ENCODE peak calls at places on chromosomes 11 and 22, in five cellular contexts. G is CD8-positive, alpha-beta T cell; Z is GM23248; O is heart right ventricle; M is stomach. R is an unnamed sample.

GRCh38 chr22:29385748-29386147 is 2.6 kb downstream of the AP1B1 start:
- DNase-seq in O (no peak), Z (no peak), M (peak), G (no peak), R (peak)

GRCh38 chr11:61814958-61815789 is 1.6 kb downstream of the FADS1 start:
- DNase-seq in G (peak), O (peak), M (peak), Z (peak), R (peak)

GRCh38 chr11:94133752-94134151 is 5.1 kb downstream of the PANX1 start:
- DNase-seq in M (no peak), O (no peak), G (no peak), Z (no peak), R (no peak)

GRCh38 chr11:26953770-26954392 is 40.0 kb upstream of the FIBIN start:
- DNase-seq in M (no peak), O (no peak), Z (peak), G (no peak), R (peak)

GRCh38 chr11:29343465-29344333 is 673.1 kb downstream of the KCNA4 start:
- DNase-seq in G (peak), Z (peak), O (peak), M (peak), R (peak)

GRCh38 chr11:33125025-33125424 is 36.3 kb downstream of the CSTF3 start:
- DNase-seq in G (no peak), Z (no peak), O (no peak), M (no peak), R (no peak)

GRCh38 chr11:18720811-18721575 is 5.0 kb downstream of the IGSF22 start:
- DNase-seq in O (peak), M (peak), Z (peak), G (peak), R (peak)

GRCh38 chr22:27377901-27378300 is 423.7 kb downstream of the MN1 start:
- DNase-seq in O (no peak), M (peak), G (no peak), Z (no peak), R (no peak)

GRCh38 chr11:16612234-16612571 is 126.2 kb upstream of the C11orf58 start:
- DNase-seq in O (no peak), G (no peak), Z (no peak), M (no peak), R (no peak)

GRCh38 chr22:23698094-23698493 is 7.3 kb downstream of the RGL4 start:
- DNase-seq in G (no peak), M (no peak), Z (no peak), O (no peak), R (no peak)

GRCh38 chr11:6538456-6538855 is 41.4 kb downstream of the DNHD1 start:
- DNase-seq in O (no peak), M (no peak), G (no peak), Z (no peak), R (no peak)

GRCh38 chr11:102620858-102621561 is 4.1 kb downstream of the MMP20 start:
- DNase-seq in Z (peak), M (no peak), O (no peak), G (no peak), R (peak)

GRCh38 chr11:111105566-111105965 is 140.0 kb upstream of the POU2AF2 start:
- DNase-seq in O (no peak), M (no peak), G (no peak), Z (peak), R (no peak)

GRCh38 chr11:126080206-126080941 is 17.7 kb upstream of the CDON start:
- DNase-seq in Z (peak), M (no peak), O (no peak), G (no peak), R (peak)

GRCh38 chr11:57980201-57980600 is 43.5 kb upstream of the OR9Q1 start:
- DNase-seq in O (no peak), M (no peak), Z (no peak), G (no peak), R (no peak)

GRCh38 chr11:100925935-100926334 is 203.7 kb downstream of the PGR start:
- DNase-seq in G (no peak), M (no peak), Z (peak), O (no peak), R (peak)

GRCh38 chr11:99934008-99934407 is 753.1 kb upstream of the ARHGAP42 start:
- DNase-seq in M (no peak), O (no peak), Z (peak), G (no peak), R (peak)

GRCh38 chr11:36015806-36016205 is 71.9 kb downstream of the LDLRAD3 start:
- DNase-seq in O (peak), G (no peak), Z (no peak), M (no peak), R (no peak)

GRCh38 chr11:95716266-95716665 is 73.3 kb downstream of the FAM76B start:
- DNase-seq in O (no peak), M (no peak), G (no peak), Z (peak), R (no peak)

GRCh38 chr11:86118201-86118600 is 49.3 kb upstream of the PICALM start:
- DNase-seq in Z (no peak), M (no peak), G (no peak), O (no peak), R (no peak)

GRCh38 chr11:41533761-41534160 is 74.3 kb upstream of the LRRC4C start:
- DNase-seq in O (no peak), M (no peak), Z (no peak), G (no peak), R (peak)

GRCh38 chr11:43830928-43831440 is 49.6 kb upstream of the ALKBH3 start:
- DNase-seq in M (peak), Z (peak), O (no peak), G (no peak), R (peak)

GRCh38 chr11:30025396-30026139 is 8.7 kb upstream of the KCNA4 start:
- DNase-seq in O (no peak), M (no peak), G (no peak), Z (no peak), R (no peak)

GRCh38 chr11:102614485-102614884 is 10.6 kb downstream of the MMP20 start:
- DNase-seq in G (no peak), O (no peak), M (no peak), Z (no peak), R (no peak)

GRCh38 chr11:125416993-125417935 is 78.8 kb downstream of the FEZ1 start:
- DNase-seq in G (no peak), Z (no peak), M (no peak), O (no peak), R (no peak)

GRCh38 chr11:114893329-114893728 is 215.0 kb downstream of the NXPE2 start:
- DNase-seq in M (no peak), G (no peak), Z (no peak), O (no peak), R (no peak)

GRCh38 chr11:65170058-65170534 is at the start of gene SPDYC:
- DNase-seq in M (no peak), G (no peak), O (no peak), Z (no peak), R (no peak)

GRCh38 chr11:61486004-61486615 is 22.4 kb upstream of the LRRC10B start:
- DNase-seq in G (no peak), O (no peak), Z (no peak), M (no peak), R (no peak)

GRCh38 chr22:29310065-29310862 is 3.8 kb downstream of the GAS2L1 start:
- DNase-seq in O (no peak), Z (peak), M (no peak), G (no peak), R (no peak)

GRCh38 chr11:130872961-130873360 is 43.3 kb downstream of the SNX19 start:
- DNase-seq in G (no peak), M (no peak), O (no peak), Z (peak), R (peak)

GRCh38 chr11:65206901-65207300 is 25.2 kb downstream of the CAPN1 start:
- DNase-seq in Z (no peak), O (no peak), M (peak), G (no peak), R (no peak)

DNA sequence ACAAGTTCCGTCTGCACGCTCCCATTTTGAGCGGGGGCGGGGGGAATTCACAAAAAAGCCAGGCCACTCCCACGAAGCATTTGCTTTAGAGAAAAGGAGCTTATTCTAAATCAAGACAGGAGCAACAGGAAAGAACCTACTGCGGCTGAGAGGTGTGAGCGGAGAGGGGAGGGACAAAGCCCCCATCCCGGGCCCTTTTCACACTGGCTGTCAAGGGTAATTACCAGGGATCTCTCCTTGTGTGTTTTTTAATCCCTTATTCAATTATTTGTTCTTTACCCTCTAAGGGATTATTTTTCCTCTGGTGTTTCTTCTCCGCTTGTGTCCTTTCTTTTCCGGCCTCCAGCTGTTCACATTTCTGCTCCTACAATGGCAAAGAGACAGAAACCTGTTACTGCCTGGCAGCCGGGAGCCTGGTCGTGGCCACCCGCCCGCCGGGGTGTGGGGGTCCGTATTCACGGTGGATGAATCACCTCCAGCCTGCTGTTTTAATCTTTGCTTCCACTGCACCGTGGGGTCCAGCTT is 61.5 kb upstream of the FADD start:
- DNase-seq in G (no peak), M (no peak), O (peak), Z (peak), R (peak)
- H3K4me3 ChIP-seq in G (no peak), M (no peak), O (peak), Z (no peak), R (peak)

DNA sequence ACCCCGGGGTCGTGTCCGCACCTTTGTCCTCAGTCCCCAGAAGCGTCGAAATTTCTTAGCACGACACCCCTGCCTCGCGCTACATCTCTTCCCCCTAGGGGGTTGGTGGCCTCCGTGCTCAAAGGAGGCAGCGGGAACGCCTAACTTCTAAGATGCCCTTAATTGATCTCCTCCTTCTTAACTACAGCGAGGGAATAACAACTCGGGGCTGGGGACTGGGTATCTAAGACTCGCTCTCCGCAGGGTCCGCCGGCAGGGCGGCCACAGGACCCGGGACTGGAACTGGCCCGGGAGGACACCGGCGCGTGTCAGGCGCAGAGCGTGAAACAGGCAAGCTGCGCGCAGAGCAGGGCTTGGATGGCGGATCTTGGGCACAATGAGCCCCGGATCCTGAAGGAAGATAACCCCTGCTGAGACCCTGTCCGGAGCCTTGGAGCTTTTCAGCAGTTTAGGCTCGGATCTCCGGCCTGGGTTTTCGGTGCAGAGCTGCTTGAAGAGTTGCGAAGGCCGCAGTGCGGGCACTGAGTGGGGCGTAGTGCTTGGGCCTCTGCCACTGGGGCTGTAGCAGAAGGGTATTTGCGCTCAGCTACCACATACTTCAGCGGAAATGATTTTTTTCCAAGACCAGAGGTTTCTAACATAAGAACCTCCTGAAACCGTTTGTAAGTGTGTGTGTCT is 2.0 kb upstream of the CALCA start:
- DNase-seq in O (no peak), Z (no peak), M (no peak), G (no peak), R (no peak)
- H3K4me3 ChIP-seq in O (peak), Z (no peak), M (peak), G (peak), R (no peak)

GRCh38 chr11:45079943-45080719 is 66.3 kb upstream of the PRDM11 start:
- DNase-seq in M (peak), G (peak), O (no peak), Z (no peak), R (no peak)

GRCh38 chr11:45083544-45084087 is 62.8 kb upstream of the PRDM11 start:
- DNase-seq in O (no peak), Z (no peak), M (no peak), G (no peak), R (peak)

GRCh38 chr11:45079567-45079942 is 66.9 kb upstream of the PRDM11 start:
- DNase-seq in G (no peak), M (no peak), O (no peak), Z (no peak), R (no peak)

GRCh38 chr11:45085657-45086501 is 60.6 kb upstream of the PRDM11 start:
- DNase-seq in M (no peak), G (no peak), Z (no peak), O (no peak), R (no peak)

DNA sequence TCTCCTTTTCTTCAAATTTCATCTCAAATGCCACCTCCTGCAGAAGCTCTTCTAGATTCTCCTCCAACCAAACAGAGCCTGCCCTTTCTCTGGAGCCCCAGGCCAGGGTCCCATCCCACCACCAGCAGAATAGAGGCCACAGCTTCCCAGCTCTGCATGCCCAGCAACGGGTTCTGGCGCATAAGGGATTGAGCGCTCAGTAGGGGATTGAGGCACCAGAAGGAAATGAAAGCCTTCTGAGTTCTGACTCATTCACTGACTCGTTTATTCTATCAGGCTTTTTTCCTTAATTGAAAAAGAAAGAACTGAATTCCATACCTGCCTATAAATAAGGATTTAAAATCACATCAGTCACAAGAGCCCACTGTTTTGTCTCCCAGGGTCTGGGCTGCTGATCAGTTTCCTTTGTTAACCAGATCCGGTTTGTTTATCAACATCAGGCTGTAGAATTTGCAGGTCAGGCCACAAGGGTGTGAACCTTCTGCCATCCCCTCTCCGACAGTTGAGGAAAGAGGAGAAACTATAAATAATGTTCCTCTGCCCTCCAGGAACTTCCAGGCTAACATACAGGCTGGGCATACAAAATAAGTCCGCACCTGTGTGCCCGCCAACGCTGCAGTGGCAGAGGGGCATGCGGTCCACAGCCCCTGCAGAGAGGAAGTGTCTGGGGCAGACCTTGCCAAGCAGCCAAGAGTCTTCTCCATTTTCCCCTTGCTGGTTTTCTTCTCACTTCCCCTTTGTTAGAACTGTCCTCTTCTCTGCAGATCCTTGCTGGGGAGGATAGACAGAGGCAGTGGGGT is 63.5 kb upstream of the PRDM11 start:
- DNase-seq in O (no peak), Z (no peak), G (no peak), M (no peak), R (no peak)
- H3K4me3 ChIP-seq in O (no peak), Z (no peak), G (no peak), M (no peak), R (no peak)

GRCh38 chr11:4370166-4370565 is 2.0 kb upstream of the OR52B4 start:
- DNase-seq in M (no peak), Z (no peak), G (no peak), O (no peak), R (no peak)
- H3K4me3 ChIP-seq in M (no peak), Z (no peak), G (no peak), O (no peak), R (no peak)

GRCh38 chr11:68012044-68012842 is 2.1 kb downstream of the ALDH3B1 start:
- DNase-seq in G (no peak), M (no peak), Z (no peak), O (no peak), R (no peak)
- H3K4me3 ChIP-seq in G (no peak), M (no peak), Z (no peak), O (no peak), R (no peak)

DNA sequence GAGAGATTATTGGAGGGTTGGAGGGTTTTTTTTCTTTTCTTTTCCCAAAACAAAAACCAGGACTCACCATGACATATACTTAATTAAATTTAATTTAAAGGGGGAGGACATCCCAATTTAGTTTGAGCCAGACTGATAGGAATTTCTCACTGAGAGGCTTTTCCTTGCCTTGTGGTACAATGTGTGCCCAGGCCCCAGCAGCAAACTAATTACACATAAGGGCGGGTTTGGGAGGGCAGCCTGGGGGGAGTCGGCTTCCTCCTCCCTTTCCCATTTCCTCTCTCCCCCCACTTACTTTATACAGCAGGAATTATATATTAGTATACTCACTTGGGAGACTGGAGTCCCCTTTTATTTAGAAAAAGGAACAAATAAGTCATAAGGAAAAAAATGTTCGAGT is 2.9 kb downstream of the TEAD1 start:
- DNase-seq in G (no peak), M (no peak), O (no peak), Z (peak), R (no peak)
- H3K4me3 ChIP-seq in G (no peak), M (peak), O (peak), Z (peak), R (peak)

GRCh38 chr11:66881436-66881835 is 24.6 kb downstream of the LRFN4 start:
- DNase-seq in Z (no peak), O (no peak), G (no peak), M (no peak), R (no peak)
- H3K4me3 ChIP-seq in Z (no peak), O (no peak), G (no peak), M (no peak), R (no peak)

GRCh38 chr11:76153609-76153949 is 52.7 kb downstream of the WNT11 start:
- DNase-seq in Z (peak), G (no peak), M (no peak), O (no peak), R (peak)

GRCh38 chr11:76152086-76152658 is 54.1 kb downstream of the WNT11 start:
- DNase-seq in Z (peak), M (peak), O (peak), G (peak), R (peak)

GRCh38 chr11:76151561-76152085 is 54.7 kb downstream of the WNT11 start:
- DNase-seq in O (no peak), Z (no peak), G (no peak), M (no peak), R (no peak)

GRCh38 chr11:76155455-76156232 is 50.7 kb downstream of the WNT11 start:
- DNase-seq in M (no peak), O (no peak), Z (no peak), G (no peak), R (no peak)

GRCh38 chr11:76152741-76153608 is 53.3 kb downstream of the WNT11 start:
- DNase-seq in Z (no peak), M (no peak), O (no peak), G (no peak), R (no peak)
- H3K4me3 ChIP-seq in Z (no peak), M (peak), O (peak), G (peak), R (no peak)

GRCh38 chr11:104843150-104843837 is 55.0 kb downstream of the CASP12 start:
- DNase-seq in Z (no peak), O (no peak), G (no peak), M (no peak), R (no peak)

GRCh38 chr11:104837969-104838639 is 60.2 kb downstream of the CASP12 start:
- DNase-seq in G (no peak), Z (no peak), O (no peak), M (no peak), R (no peak)

GRCh38 chr11:104836711-104837110 is 61.5 kb downstream of the CASP12 start:
- DNase-seq in O (no peak), Z (no peak), G (no peak), M (no peak), R (no peak)

GRCh38 chr11:104841973-104842372 is 56.3 kb downstream of the CASP12 start:
- DNase-seq in G (no peak), Z (peak), O (no peak), M (no peak), R (no peak)

GRCh38 chr11:104841185-104841584 is 57.1 kb downstream of the CASP12 start:
- DNase-seq in Z (no peak), M (no peak), O (no peak), G (no peak), R (no peak)
- H3K4me3 ChIP-seq in Z (no peak), M (no peak), O (no peak), G (no peak), R (no peak)

GRCh38 chr11:45846974-45847907 is at the start of gene CRY2:
- DNase-seq in O (peak), G (peak), Z (peak), M (peak), R (peak)

GRCh38 chr11:45846174-45846675 is 1.1 kb upstream of the CRY2 start:
- DNase-seq in Z (no peak), G (no peak), O (no peak), M (no peak), R (no peak)

GRCh38 chr11:45847908-45848316 is 637 bp downstream of the CRY2 start:
- DNase-seq in O (peak), G (peak), Z (peak), M (peak), R (peak)

GRCh38 chr11:45850446-45850845 is 3.2 kb downstream of the CRY2 start:
- DNase-seq in O (no peak), Z (peak), M (no peak), G (no peak), R (no peak)

DNA sequence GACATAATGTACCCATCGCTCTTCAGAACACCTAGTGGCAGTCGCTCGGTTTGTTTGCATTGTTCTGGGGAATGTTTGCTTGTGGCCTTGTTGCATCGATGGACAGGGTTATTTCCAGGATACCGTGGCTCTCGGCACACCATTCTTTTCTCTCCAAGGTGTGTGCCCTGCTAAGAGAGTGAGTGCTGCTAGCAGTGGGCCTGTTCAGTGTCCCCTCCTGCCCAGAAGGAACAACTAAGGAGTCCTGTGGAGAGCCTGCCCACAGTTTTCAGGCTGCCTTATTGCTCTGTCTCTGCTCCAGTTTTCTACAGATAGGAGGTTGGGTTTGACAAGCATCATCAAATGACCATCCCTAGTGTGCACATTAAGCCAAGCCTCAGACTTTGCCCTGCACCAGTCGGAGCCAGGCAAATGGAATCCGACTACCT is 1.4 kb downstream of the CRY2 start:
- DNase-seq in M (peak), G (no peak), O (no peak), Z (peak), R (no peak)
- H3K4me3 ChIP-seq in M (peak), G (peak), O (peak), Z (peak), R (peak)